ENCODE peak calls at places on chromosomes 4 and X, in five cellular contexts. One of them, this sample, is unnamed. For H3K4me1, the result is how much of the 10 kb centered on the place peaks cover.

GRCh38 chrX:84219551-84219950 is 31.6 kb upstream of the RPS6KA6 start:
- DNase-seq in body of pancreas: no peak
- DNase-seq in left lung: no peak
- DNase-seq in sigmoid colon: no peak
- DNase-seq in esophagus squamous epithelium: no peak
- DNase-seq in this sample: no peak

GRCh38 chr4:866761-867390 is 40.9 kb upstream of the CPLX1 start:
- DNase-seq in body of pancreas: no peak
- DNase-seq in left lung: no peak
- DNase-seq in sigmoid colon: no peak
- DNase-seq in esophagus squamous epithelium: no peak
- DNase-seq in this sample: no peak

GRCh38 chr4:107866726-107867125 is 42.0 kb downstream of the SGMS2 start:
- DNase-seq in body of pancreas: no peak
- DNase-seq in left lung: no peak
- DNase-seq in sigmoid colon: no peak
- DNase-seq in esophagus squamous epithelium: no peak
- DNase-seq in this sample: no peak

GRCh38 chrX:40172169-40172979 is 74.6 kb upstream of the BCOR start:
- DNase-seq in body of pancreas: peak
- DNase-seq in left lung: no peak
- DNase-seq in sigmoid colon: peak
- DNase-seq in esophagus squamous epithelium: no peak
- DNase-seq in this sample: no peak

GRCh38 chr4:138647433-138647832 is 368.1 kb upstream of the NOCT start:
- DNase-seq in body of pancreas: no peak
- DNase-seq in left lung: no peak
- DNase-seq in sigmoid colon: no peak
- DNase-seq in esophagus squamous epithelium: no peak
- DNase-seq in this sample: no peak

GRCh38 chr4:94765653-94766052 is 7.9 kb downstream of the BMPR1B start:
- DNase-seq in body of pancreas: no peak
- DNase-seq in left lung: no peak
- DNase-seq in sigmoid colon: no peak
- DNase-seq in esophagus squamous epithelium: no peak
- DNase-seq in this sample: no peak

GRCh38 chrX:106706466-106706865 is 20.0 kb upstream of the RNF128 start:
- DNase-seq in body of pancreas: no peak
- DNase-seq in left lung: no peak
- DNase-seq in sigmoid colon: no peak
- DNase-seq in esophagus squamous epithelium: no peak
- DNase-seq in this sample: no peak

GRCh38 chr4:121484633-121485032 is 103.8 kb upstream of the QRFPR start:
- DNase-seq in body of pancreas: no peak
- DNase-seq in left lung: no peak
- DNase-seq in sigmoid colon: no peak
- DNase-seq in esophagus squamous epithelium: no peak
- DNase-seq in this sample: peak

GRCh38 chrX:140709421-140709846 is at the start of gene LINC00632:
- DNase-seq in body of pancreas: no peak
- DNase-seq in left lung: no peak
- DNase-seq in sigmoid colon: no peak
- DNase-seq in esophagus squamous epithelium: no peak
- DNase-seq in this sample: peak

GRCh38 chr4:8472689-8473197 is 32.2 kb downstream of the TRMT44 start:
- DNase-seq in body of pancreas: no peak
- DNase-seq in left lung: no peak
- DNase-seq in sigmoid colon: peak
- DNase-seq in esophagus squamous epithelium: no peak
- DNase-seq in this sample: no peak

GRCh38 chrX:47513697-47514085 is 30.7 kb upstream of the ZNF41 start:
- DNase-seq in body of pancreas: no peak
- DNase-seq in left lung: no peak
- DNase-seq in sigmoid colon: no peak
- DNase-seq in esophagus squamous epithelium: no peak
- DNase-seq in this sample: no peak

GRCh38 chrX:132442674-132443073 is 46.2 kb downstream of the MBNL3 start:
- DNase-seq in body of pancreas: no peak
- DNase-seq in left lung: no peak
- DNase-seq in sigmoid colon: no peak
- DNase-seq in esophagus squamous epithelium: no peak
- DNase-seq in this sample: no peak

GRCh38 chr4:184811484-184812180 is 14.1 kb downstream of the ACSL1 start:
- DNase-seq in body of pancreas: no peak
- DNase-seq in left lung: peak
- DNase-seq in sigmoid colon: no peak
- DNase-seq in esophagus squamous epithelium: no peak
- DNase-seq in this sample: no peak

GRCh38 chr4:7156273-7157139 is 35.8 kb upstream of the SORCS2 start:
- DNase-seq in body of pancreas: no peak
- DNase-seq in left lung: peak
- DNase-seq in sigmoid colon: peak
- DNase-seq in esophagus squamous epithelium: no peak
- DNase-seq in this sample: peak

GRCh38 chrX:317424-318067 is 1.1 kb downstream of the GTPBP6 start:
- DNase-seq in body of pancreas: no peak
- DNase-seq in left lung: no peak
- DNase-seq in sigmoid colon: no peak
- DNase-seq in esophagus squamous epithelium: no peak
- DNase-seq in this sample: no peak

GRCh38 chr4:14375816-14376215 is 626.5 kb upstream of the CPEB2 start:
- DNase-seq in body of pancreas: no peak
- DNase-seq in left lung: no peak
- DNase-seq in sigmoid colon: no peak
- DNase-seq in esophagus squamous epithelium: no peak
- DNase-seq in this sample: no peak

GRCh38 chr4:187172340-187172761 is 448.7 kb upstream of the FAT1 start:
- DNase-seq in body of pancreas: no peak
- DNase-seq in left lung: no peak
- DNase-seq in sigmoid colon: no peak
- DNase-seq in esophagus squamous epithelium: no peak
- DNase-seq in this sample: peak

GRCh38 chrX:439236-439635 is 52.5 kb upstream of the PPP2R3B start:
- DNase-seq in body of pancreas: no peak
- DNase-seq in left lung: no peak
- DNase-seq in sigmoid colon: peak
- DNase-seq in esophagus squamous epithelium: no peak
- DNase-seq in this sample: no peak

GRCh38 chr4:104524591-104524990 is 29.9 kb upstream of the CXXC4 start:
- DNase-seq in body of pancreas: no peak
- DNase-seq in left lung: no peak
- DNase-seq in sigmoid colon: no peak
- DNase-seq in esophagus squamous epithelium: no peak
- DNase-seq in this sample: no peak

GRCh38 chr4:8015512-8015911 is 75.9 kb upstream of the AFAP1 start:
- DNase-seq in body of pancreas: no peak
- DNase-seq in left lung: no peak
- DNase-seq in sigmoid colon: no peak
- DNase-seq in esophagus squamous epithelium: no peak
- DNase-seq in this sample: peak

GRCh38 chrX:34223574-34223973 is 91.5 kb upstream of the FAM47A start:
- DNase-seq in body of pancreas: no peak
- DNase-seq in left lung: no peak
- DNase-seq in sigmoid colon: no peak
- DNase-seq in esophagus squamous epithelium: no peak
- DNase-seq in this sample: no peak

GRCh38 chr4:24642941-24643628 is 58.7 kb upstream of the DHX15 start:
- DNase-seq in body of pancreas: peak
- DNase-seq in left lung: no peak
- DNase-seq in sigmoid colon: no peak
- DNase-seq in esophagus squamous epithelium: no peak
- DNase-seq in this sample: no peak

GRCh38 chrX:96183843-96184242 is 500.8 kb upstream of the DIAPH2 start:
- DNase-seq in body of pancreas: no peak
- DNase-seq in left lung: no peak
- DNase-seq in sigmoid colon: no peak
- DNase-seq in esophagus squamous epithelium: no peak
- DNase-seq in this sample: no peak

GRCh38 chr4:55176497-55176896 is 51.1 kb upstream of the KDR start:
- DNase-seq in body of pancreas: no peak
- DNase-seq in left lung: no peak
- DNase-seq in sigmoid colon: no peak
- DNase-seq in esophagus squamous epithelium: no peak
- DNase-seq in this sample: no peak
- H3K4me3 ChIP-seq in body of pancreas: no peak
- H3K4me3 ChIP-seq in left lung: no peak
- H3K4me3 ChIP-seq in sigmoid colon: no peak
- H3K4me3 ChIP-seq in esophagus squamous epithelium: no peak
- H3K4me3 ChIP-seq in this sample: no peak

DNA sequence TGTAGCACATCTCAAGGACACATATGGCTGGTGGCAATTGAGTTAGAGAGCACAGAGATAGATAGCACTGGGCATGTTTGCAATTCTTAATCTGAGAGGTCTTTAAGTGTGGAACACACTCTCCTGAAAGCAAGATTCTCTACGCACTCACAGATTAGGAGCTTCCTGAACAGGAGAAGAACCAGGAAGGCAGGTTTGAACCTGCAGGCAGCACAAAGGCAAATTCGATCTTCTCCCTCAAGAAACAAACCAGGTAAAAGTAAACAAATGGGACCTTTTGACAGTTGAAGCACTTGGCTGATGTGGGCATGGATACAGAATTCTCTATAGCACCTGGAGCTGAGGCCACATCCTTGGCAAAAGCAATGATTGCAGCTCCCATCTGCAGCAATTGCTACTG is 24.3 kb downstream of the HS3ST1 start:
- DNase-seq in body of pancreas: no peak
- DNase-seq in left lung: no peak
- DNase-seq in sigmoid colon: no peak
- DNase-seq in esophagus squamous epithelium: no peak
- DNase-seq in this sample: no peak
- H3K4me1 ChIP-seq in body of pancreas: under half
- H3K4me1 ChIP-seq in left lung: under half
- H3K4me1 ChIP-seq in sigmoid colon: under half
- H3K4me1 ChIP-seq in esophagus squamous epithelium: under half
- H3K4me1 ChIP-seq in this sample: under half

GRCh38 chr4:140993350-140993749 is 139.9 kb downstream of the RNF150 start:
- DNase-seq in body of pancreas: no peak
- DNase-seq in left lung: no peak
- DNase-seq in sigmoid colon: no peak
- DNase-seq in esophagus squamous epithelium: no peak
- DNase-seq in this sample: peak
- TF ChIP-seq CTCF in body of pancreas: no peak
- TF ChIP-seq CTCF in left lung: no peak
- TF ChIP-seq CTCF in sigmoid colon: no peak
- TF ChIP-seq CTCF in esophagus squamous epithelium: no peak
- TF ChIP-seq CTCF in this sample: no peak

GRCh38 chrX:56763556-56764152 is 34.6 kb downstream of the NBDY start:
- DNase-seq in body of pancreas: peak
- DNase-seq in left lung: peak
- DNase-seq in sigmoid colon: peak
- DNase-seq in esophagus squamous epithelium: no peak
- DNase-seq in this sample: no peak
- H3K4me3 ChIP-seq in body of pancreas: no peak
- H3K4me3 ChIP-seq in left lung: peak
- H3K4me3 ChIP-seq in sigmoid colon: no peak
- H3K4me3 ChIP-seq in esophagus squamous epithelium: no peak
- H3K4me3 ChIP-seq in this sample: no peak

This sample was measured in BE2C.